ENCODE peak calls at places on chromosomes 3 and 15, in five cellular contexts. One of them, this sample, is unnamed.

GRCh38 chr15:59011262-59011947 is 23.9 kb downstream of the RNF111 start:
- DNase-seq in NCI-H748 treated with DMSO at 0.1 percent for 48 hours: no peak
- DNase-seq in pons: no peak
- DNase-seq in glutamatergic neuron: no peak
- DNase-seq in esophagus squamous epithelium: no peak
- DNase-seq in this sample: no peak

GRCh38 chr3:108006901-108007331 is 83.9 kb downstream of the CD47 start:
- DNase-seq in glutamatergic neuron: no peak
- DNase-seq in NCI-H748 treated with DMSO at 0.1 percent for 48 hours: no peak
- DNase-seq in esophagus squamous epithelium: no peak
- DNase-seq in pons: peak
- DNase-seq in this sample: no peak

GRCh38 chr15:54839379-54839778 is 357.4 kb downstream of the RSL24D1 start:
- DNase-seq in esophagus squamous epithelium: no peak
- DNase-seq in pons: no peak
- DNase-seq in glutamatergic neuron: no peak
- DNase-seq in NCI-H748 treated with DMSO at 0.1 percent for 48 hours: no peak
- DNase-seq in this sample: no peak

GRCh38 chr3:109918740-109919139 is 581.4 kb upstream of the DPPA4 start:
- DNase-seq in esophagus squamous epithelium: no peak
- DNase-seq in glutamatergic neuron: no peak
- DNase-seq in pons: no peak
- DNase-seq in NCI-H748 treated with DMSO at 0.1 percent for 48 hours: no peak
- DNase-seq in this sample: no peak

GRCh38 chr15:25803036-25803435 is 60.1 kb downstream of the ATP10A start:
- DNase-seq in esophagus squamous epithelium: no peak
- DNase-seq in NCI-H748 treated with DMSO at 0.1 percent for 48 hours: no peak
- DNase-seq in glutamatergic neuron: no peak
- DNase-seq in pons: no peak
- DNase-seq in this sample: no peak

GRCh38 chr3:73540969-73541740 is 83.6 kb downstream of the PDZRN3 start:
- DNase-seq in pons: no peak
- DNase-seq in glutamatergic neuron: no peak
- DNase-seq in NCI-H748 treated with DMSO at 0.1 percent for 48 hours: no peak
- DNase-seq in esophagus squamous epithelium: no peak
- DNase-seq in this sample: no peak

GRCh38 chr3:45021524-45021923 is 4.6 kb upstream of the CLEC3B start:
- DNase-seq in glutamatergic neuron: no peak
- DNase-seq in pons: no peak
- DNase-seq in esophagus squamous epithelium: no peak
- DNase-seq in NCI-H748 treated with DMSO at 0.1 percent for 48 hours: no peak
- DNase-seq in this sample: no peak

GRCh38 chr3:157280786-157281185 is 120.8 kb upstream of the CCNL1 start:
- DNase-seq in esophagus squamous epithelium: no peak
- DNase-seq in NCI-H748 treated with DMSO at 0.1 percent for 48 hours: no peak
- DNase-seq in pons: no peak
- DNase-seq in glutamatergic neuron: no peak
- DNase-seq in this sample: no peak

GRCh38 chr3:177459397-177459796 is 262.1 kb upstream of the TBL1XR1 start:
- DNase-seq in pons: no peak
- DNase-seq in NCI-H748 treated with DMSO at 0.1 percent for 48 hours: no peak
- DNase-seq in glutamatergic neuron: no peak
- DNase-seq in esophagus squamous epithelium: no peak
- DNase-seq in this sample: no peak

GRCh38 chr3:126087552-126088175 is 3.7 kb upstream of the SLC41A3 start:
- DNase-seq in pons: no peak
- DNase-seq in glutamatergic neuron: no peak
- DNase-seq in esophagus squamous epithelium: no peak
- DNase-seq in NCI-H748 treated with DMSO at 0.1 percent for 48 hours: no peak
- DNase-seq in this sample: no peak

GRCh38 chr3:190303887-190304286 is 18.4 kb downstream of the CLDN1 start:
- DNase-seq in glutamatergic neuron: no peak
- DNase-seq in NCI-H748 treated with DMSO at 0.1 percent for 48 hours: no peak
- DNase-seq in esophagus squamous epithelium: no peak
- DNase-seq in pons: no peak
- DNase-seq in this sample: no peak

GRCh38 chr3:39937315-39937714 is 127.9 kb downstream of the MYRIP start:
- DNase-seq in glutamatergic neuron: no peak
- DNase-seq in esophagus squamous epithelium: no peak
- DNase-seq in pons: peak
- DNase-seq in NCI-H748 treated with DMSO at 0.1 percent for 48 hours: no peak
- DNase-seq in this sample: no peak

GRCh38 chr3:31210068-31210650 is 315.7 kb upstream of the GADL1 start:
- DNase-seq in glutamatergic neuron: no peak
- DNase-seq in pons: no peak
- DNase-seq in NCI-H748 treated with DMSO at 0.1 percent for 48 hours: no peak
- DNase-seq in esophagus squamous epithelium: no peak
- DNase-seq in this sample: no peak

GRCh38 chr15:77352932-77353331 is 67.0 kb downstream of the PEAK1 start:
- DNase-seq in NCI-H748 treated with DMSO at 0.1 percent for 48 hours: no peak
- DNase-seq in glutamatergic neuron: no peak
- DNase-seq in pons: no peak
- DNase-seq in esophagus squamous epithelium: no peak
- DNase-seq in this sample: no peak

GRCh38 chr15:92393287-92393993 is at the start of gene ST8SIA2:
- DNase-seq in glutamatergic neuron: peak
- DNase-seq in NCI-H748 treated with DMSO at 0.1 percent for 48 hours: peak
- DNase-seq in esophagus squamous epithelium: no peak
- DNase-seq in pons: no peak
- DNase-seq in this sample: peak

GRCh38 chr3:14483286-14483685 is 56.9 kb downstream of the GRIP2 start:
- DNase-seq in pons: no peak
- DNase-seq in NCI-H748 treated with DMSO at 0.1 percent for 48 hours: no peak
- DNase-seq in glutamatergic neuron: no peak
- DNase-seq in esophagus squamous epithelium: no peak
- DNase-seq in this sample: no peak

GRCh38 chr15:39127151-39127815 is 453.6 kb upstream of the THBS1 start:
- DNase-seq in esophagus squamous epithelium: no peak
- DNase-seq in NCI-H748 treated with DMSO at 0.1 percent for 48 hours: no peak
- DNase-seq in glutamatergic neuron: no peak
- DNase-seq in pons: no peak
- DNase-seq in this sample: no peak

GRCh38 chr3:87627316-87627715 is 350.9 kb upstream of the POU1F1 start:
- DNase-seq in esophagus squamous epithelium: no peak
- DNase-seq in NCI-H748 treated with DMSO at 0.1 percent for 48 hours: no peak
- DNase-seq in glutamatergic neuron: no peak
- DNase-seq in pons: no peak
- DNase-seq in this sample: no peak

GRCh38 chr3:12995389-12996180 is 77.6 kb downstream of the IQSEC1 start:
- DNase-seq in glutamatergic neuron: no peak
- DNase-seq in pons: no peak
- DNase-seq in NCI-H748 treated with DMSO at 0.1 percent for 48 hours: no peak
- DNase-seq in esophagus squamous epithelium: no peak
- DNase-seq in this sample: no peak

GRCh38 chr15:44215594-44215993 is 20.5 kb upstream of the FRMD5 start:
- DNase-seq in pons: peak
- DNase-seq in glutamatergic neuron: no peak
- DNase-seq in esophagus squamous epithelium: no peak
- DNase-seq in NCI-H748 treated with DMSO at 0.1 percent for 48 hours: no peak
- DNase-seq in this sample: no peak

GRCh38 chr3:4776399-4776979 is 202.7 kb upstream of the BHLHE40 start:
- DNase-seq in esophagus squamous epithelium: no peak
- DNase-seq in glutamatergic neuron: no peak
- DNase-seq in NCI-H748 treated with DMSO at 0.1 percent for 48 hours: no peak
- DNase-seq in pons: no peak
- DNase-seq in this sample: no peak

GRCh38 chr3:27342279-27342678 is 26.9 kb downstream of the NEK10 start:
- DNase-seq in glutamatergic neuron: no peak
- DNase-seq in NCI-H748 treated with DMSO at 0.1 percent for 48 hours: no peak
- DNase-seq in esophagus squamous epithelium: no peak
- DNase-seq in pons: no peak
- DNase-seq in this sample: no peak

GRCh38 chr15:38886315-38887163 is 321.9 kb upstream of the RASGRP1 start:
- DNase-seq in glutamatergic neuron: no peak
- DNase-seq in esophagus squamous epithelium: no peak
- DNase-seq in pons: no peak
- DNase-seq in NCI-H748 treated with DMSO at 0.1 percent for 48 hours: no peak
- DNase-seq in this sample: no peak

GRCh38 chr3:297585-297984 is 101.0 kb downstream of the CHL1 start:
- DNase-seq in glutamatergic neuron: no peak
- DNase-seq in NCI-H748 treated with DMSO at 0.1 percent for 48 hours: no peak
- DNase-seq in pons: no peak
- DNase-seq in esophagus squamous epithelium: no peak
- DNase-seq in this sample: no peak

GRCh38 chr3:140365872-140366697 is 311.8 kb upstream of the TRIM42 start:
- DNase-seq in pons: no peak
- DNase-seq in glutamatergic neuron: no peak
- DNase-seq in NCI-H748 treated with DMSO at 0.1 percent for 48 hours: no peak
- DNase-seq in esophagus squamous epithelium: no peak
- DNase-seq in this sample: peak

GRCh38 chr3:185912512-185912911 is 25.3 kb downstream of the TRA2B start:
- DNase-seq in esophagus squamous epithelium: no peak
- DNase-seq in NCI-H748 treated with DMSO at 0.1 percent for 48 hours: no peak
- DNase-seq in glutamatergic neuron: no peak
- DNase-seq in pons: no peak
- DNase-seq in this sample: no peak

GRCh38 chr3:122415104-122415744 is 638 bp downstream of the WDR5B start:
- DNase-seq in pons: peak
- DNase-seq in esophagus squamous epithelium: no peak
- DNase-seq in glutamatergic neuron: no peak
- DNase-seq in NCI-H748 treated with DMSO at 0.1 percent for 48 hours: no peak
- DNase-seq in this sample: peak

This sample was measured in BE2C.